ENCODE peak calls at places on chromosome 10, in four cellular contexts. A is HepG2, X is H1, R is K562. W is an unnamed sample.

GRCh38 chr10:34864156-34865075 is 49.3 kb upstream of the PARD3 start:
- DNase-seq in A (no peak), X (no peak), R (no peak), W (no peak)

GRCh38 chr10:28496017-28496416 is 36.9 kb upstream of the WAC start:
- DNase-seq in A (no peak), X (no peak), R (no peak), W (no peak)

GRCh38 chr10:99431190-99431549 is 746 bp upstream of the GOT1 start:
- DNase-seq in A (no peak), X (no peak), R (peak; percentile 23), W (no peak)

GRCh38 chr10:52573347-52573746 is 199.2 kb downstream of the MBL2 start:
- DNase-seq in A (no peak), X (no peak), R (no peak), W (no peak)

GRCh38 chr10:86363184-86363832 is 3.3 kb downstream of the GRID1 start:
- DNase-seq in A (no peak), X (peak; percentile 88), R (peak; percentile 27), W (no peak)

GRCh38 chr10:42983595-42983990 is 93.3 kb upstream of the RET start:
- DNase-seq in A (no peak), X (no peak), R (no peak), W (no peak)

GRCh38 chr10:15824498-15824897 is 35.8 kb downstream of the MINDY3 start:
- DNase-seq in A (no peak), X (no peak), R (no peak), W (peak; percentile 58)

GRCh38 chr10:33386926-33387325 is 52.5 kb upstream of the NRP1 start:
- DNase-seq in A (no peak), X (no peak), R (no peak), W (no peak)

GRCh38 chr10:24953350-24954074 is 1.1 kb upstream of the PRTFDC1 start:
- DNase-seq in A (no peak), X (no peak), R (no peak), W (no peak)

GRCh38 chr10:71396084-71396713 is 521 bp upstream of the CDH23 start:
- DNase-seq in A (no peak), X (peak; percentile 79), R (peak; percentile 57), W (no peak)

GRCh38 chr10:26931223-26931622 is 70.5 kb upstream of the ABI1 start:
- DNase-seq in A (peak; percentile 45), X (peak; percentile 71), R (peak; percentile 18), W (no peak)
- TF ChIP-seq MAX in A (no peak), X (no peak), R (no peak), W (no peak)

GRCh38 chr10:104127411-104127810 is 5.4 kb downstream of the SFR1 start:
- DNase-seq in A (no peak), X (peak; percentile 54), R (no peak), W (no peak)
- TF ChIP-seq JUN in A (no peak), X (no peak), R (no peak), W (no peak)

DNA sequence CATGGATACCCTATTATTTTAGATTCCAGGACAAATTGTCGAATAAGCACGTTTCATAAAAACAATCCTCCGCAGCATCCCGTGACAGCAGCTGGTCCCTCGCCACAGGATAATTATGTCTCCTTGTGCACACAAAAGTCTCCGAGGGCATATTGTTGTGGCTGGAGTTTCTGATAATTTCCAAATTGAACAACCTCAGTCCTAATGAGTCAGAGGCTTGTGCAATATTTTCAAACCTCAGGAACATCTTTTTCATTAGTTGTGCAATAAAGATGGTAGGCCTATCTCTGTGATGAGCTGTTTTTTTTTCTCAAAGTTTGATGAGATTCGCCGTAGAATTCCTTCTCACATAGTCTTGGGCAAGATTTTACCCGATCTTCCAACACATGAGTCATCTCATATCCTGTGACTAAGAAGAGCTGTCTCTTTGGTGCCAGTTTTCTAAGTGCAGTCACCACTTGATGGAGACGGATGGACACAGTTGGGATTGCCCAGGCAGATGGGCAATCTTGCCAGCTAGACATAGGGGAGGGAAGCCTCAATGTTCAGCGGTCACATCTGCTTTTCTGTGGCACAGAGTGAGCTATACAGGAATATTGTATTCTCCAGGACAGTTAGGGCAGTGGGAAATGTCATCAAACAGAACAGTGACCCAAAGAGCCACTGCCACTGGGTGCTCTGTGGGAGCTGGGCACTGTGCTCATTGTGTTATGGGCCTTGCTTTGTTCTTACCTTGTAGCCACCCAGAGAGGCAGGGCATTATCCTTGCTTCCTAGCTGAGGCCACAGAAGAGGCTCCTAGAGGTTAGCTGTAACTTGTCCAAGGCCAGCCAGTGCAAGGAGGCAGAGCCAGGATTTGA is 7.8 kb downstream of the HTRA1 start:
- DNase-seq in A (peak; percentile 6), X (no peak), R (no peak), W (peak; percentile 64)
- H3K9ac ChIP-seq in A (no peak overlapping the region), X (no peak overlapping the region), R (no peak overlapping the region), W (no peak overlapping the region)

DNA sequence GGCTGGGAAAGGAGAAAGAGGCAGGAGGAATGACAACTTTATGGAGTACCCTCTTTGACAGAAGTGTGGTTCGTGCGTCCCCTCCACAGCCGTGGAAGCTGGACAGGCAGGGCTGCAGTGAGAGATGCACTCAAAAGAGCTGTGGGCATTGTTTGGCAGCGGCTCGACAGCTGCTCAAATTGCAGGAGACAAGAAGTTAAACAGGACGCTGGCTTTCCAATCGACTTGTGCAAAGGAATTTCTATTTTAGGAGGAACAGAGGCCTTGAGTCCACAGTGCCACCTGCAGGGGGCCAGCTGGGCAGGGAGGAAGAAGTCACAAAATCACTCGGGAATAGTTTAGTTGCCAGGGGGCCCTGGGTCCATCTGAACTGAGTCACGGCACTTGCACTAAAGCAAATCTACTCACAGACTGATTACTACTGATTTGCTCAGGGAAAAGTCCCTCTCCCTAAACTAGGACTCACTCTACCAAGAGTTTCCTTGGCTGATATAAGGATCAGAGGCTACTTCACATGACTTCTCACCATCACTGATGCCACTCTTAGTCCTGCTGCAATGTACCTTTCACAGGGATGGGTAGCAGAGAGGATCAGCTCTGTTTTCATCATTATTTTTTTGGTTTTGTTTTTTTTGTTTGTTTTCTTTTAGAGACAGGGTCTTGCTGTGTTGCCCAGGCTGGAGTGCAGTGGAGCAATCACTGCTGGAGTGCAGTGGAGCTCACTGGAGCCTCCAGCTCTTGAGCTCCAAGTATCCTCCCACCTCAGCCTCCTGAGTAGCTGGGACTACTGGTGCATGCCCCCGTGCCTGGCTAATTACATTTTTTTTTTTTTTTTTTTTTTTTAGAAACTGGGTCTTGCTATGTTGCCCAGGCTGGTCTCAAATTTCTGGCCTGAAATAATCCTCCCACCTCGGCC is 200.8 kb downstream of the JCAD start:
- DNase-seq in A (peak; percentile 34), X (peak; percentile 54), R (no peak), W (peak; percentile 92)
- TF ChIP-seq MAX in A (no peak), X (no peak), R (no peak), W (no peak)

GRCh38 chr10:93461807-93462178 is 20.3 kb downstream of the MYOF start:
- DNase-seq in A (no peak), X (no peak), R (no peak), W (peak; percentile 67)

GRCh38 chr10:93461124-93461806 is 20.9 kb downstream of the MYOF start:
- DNase-seq in A (no peak), X (no peak), R (no peak), W (peak; percentile 67)

GRCh38 chr10:93463723-93464511 is 18.2 kb downstream of the MYOF start:
- DNase-seq in A (no peak), X (no peak), R (no peak), W (peak; percentile 41)

GRCh38 chr10:93462371-93462770 is 19.8 kb downstream of the MYOF start:
- DNase-seq in A (no peak), X (no peak), R (no peak), W (no peak)

DNA sequence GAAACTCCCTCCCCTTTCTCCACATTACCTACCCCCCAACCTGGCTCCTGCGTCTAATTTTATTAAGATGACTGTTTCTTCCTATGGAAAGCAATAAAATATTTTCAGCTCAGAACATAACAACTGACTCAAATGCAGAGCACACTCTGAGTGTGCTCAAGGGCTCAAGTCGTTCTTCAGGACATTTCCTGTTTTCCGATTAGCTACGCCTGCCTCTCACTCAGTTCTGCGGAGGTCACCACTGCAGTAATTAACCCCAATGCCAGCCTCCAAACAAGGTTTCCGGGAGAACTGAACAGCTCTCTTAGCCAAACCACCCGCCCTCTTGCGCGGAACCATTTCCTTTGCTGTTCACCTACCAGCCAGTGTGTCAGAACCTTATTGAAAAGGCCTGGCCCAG is 19.3 kb downstream of the MYOF start:
- DNase-seq in A (no peak), X (no peak), R (no peak), W (peak; percentile 99)
- TF ChIP-seq JUN in A (no peak), X (no peak), R (no peak), W (peak; percentile 69)